ENCODE peak calls at places on chromosomes 5 and 9, in six cellular contexts. One of them, this sample, is unnamed.

GRCh38 chr9:91992636-91993035 is 42.6 kb upstream of the ROR2 start:
- DNase-seq in chondrocyte: no peak
- DNase-seq in esophagus squamous epithelium: no peak
- DNase-seq in CD4-positive, alpha-beta T cell: no peak
- DNase-seq in astrocyte of the spinal cord: peak
- DNase-seq in A549: peak
- DNase-seq in this sample: no peak

GRCh38 chr5:36442796-36443195 is 141.1 kb upstream of the RANBP3L start:
- DNase-seq in chondrocyte: no peak
- DNase-seq in A549: no peak
- DNase-seq in astrocyte of the spinal cord: peak
- DNase-seq in CD4-positive, alpha-beta T cell: no peak
- DNase-seq in esophagus squamous epithelium: no peak
- DNase-seq in this sample: no peak

GRCh38 chr9:113267911-113268563 is 7.3 kb downstream of the CDC26 start:
- DNase-seq in CD4-positive, alpha-beta T cell: no peak
- DNase-seq in astrocyte of the spinal cord: no peak
- DNase-seq in esophagus squamous epithelium: no peak
- DNase-seq in chondrocyte: no peak
- DNase-seq in A549: no peak
- DNase-seq in this sample: no peak

GRCh38 chr5:78387468-78388153 is 27.2 kb downstream of the SCAMP1 start:
- DNase-seq in CD4-positive, alpha-beta T cell: no peak
- DNase-seq in astrocyte of the spinal cord: no peak
- DNase-seq in chondrocyte: no peak
- DNase-seq in esophagus squamous epithelium: no peak
- DNase-seq in A549: no peak
- DNase-seq in this sample: no peak

GRCh38 chr5:41863871-41864486 is 6.2 kb downstream of the OXCT1 start:
- DNase-seq in A549: no peak
- DNase-seq in chondrocyte: no peak
- DNase-seq in astrocyte of the spinal cord: peak
- DNase-seq in CD4-positive, alpha-beta T cell: no peak
- DNase-seq in esophagus squamous epithelium: no peak
- DNase-seq in this sample: no peak

GRCh38 chr9:114156658-114157421 is 1.5 kb downstream of the COL27A1 start:
- DNase-seq in chondrocyte: no peak
- DNase-seq in astrocyte of the spinal cord: peak
- DNase-seq in esophagus squamous epithelium: no peak
- DNase-seq in CD4-positive, alpha-beta T cell: no peak
- DNase-seq in A549: peak
- DNase-seq in this sample: peak

GRCh38 chr5:171365351-171365750 is 22.3 kb upstream of the NPM1 start:
- DNase-seq in A549: peak
- DNase-seq in astrocyte of the spinal cord: peak
- DNase-seq in esophagus squamous epithelium: no peak
- DNase-seq in CD4-positive, alpha-beta T cell: no peak
- DNase-seq in chondrocyte: peak
- DNase-seq in this sample: no peak

GRCh38 chr5:132190161-132190817 is 37.4 kb downstream of the P4HA2 start:
- DNase-seq in A549: peak
- DNase-seq in CD4-positive, alpha-beta T cell: no peak
- DNase-seq in esophagus squamous epithelium: no peak
- DNase-seq in astrocyte of the spinal cord: peak
- DNase-seq in chondrocyte: no peak
- DNase-seq in this sample: no peak

GRCh38 chr5:20536339-20536738 is 548.3 kb upstream of the CDH18 start:
- DNase-seq in CD4-positive, alpha-beta T cell: no peak
- DNase-seq in esophagus squamous epithelium: no peak
- DNase-seq in chondrocyte: no peak
- DNase-seq in A549: no peak
- DNase-seq in astrocyte of the spinal cord: no peak
- DNase-seq in this sample: no peak

GRCh38 chr5:8478308-8478707 is 609.4 kb downstream of the MTRR start:
- DNase-seq in esophagus squamous epithelium: no peak
- DNase-seq in CD4-positive, alpha-beta T cell: no peak
- DNase-seq in chondrocyte: no peak
- DNase-seq in astrocyte of the spinal cord: no peak
- DNase-seq in A549: no peak
- DNase-seq in this sample: no peak

GRCh38 chr5:130912088-130912487 is 253.0 kb downstream of the HINT1 start:
- DNase-seq in chondrocyte: no peak
- DNase-seq in A549: peak
- DNase-seq in esophagus squamous epithelium: no peak
- DNase-seq in CD4-positive, alpha-beta T cell: no peak
- DNase-seq in astrocyte of the spinal cord: no peak
- DNase-seq in this sample: no peak

GRCh38 chr9:120348951-120349429 is 231.0 kb downstream of the CDK5RAP2 start:
- DNase-seq in astrocyte of the spinal cord: peak
- DNase-seq in esophagus squamous epithelium: no peak
- DNase-seq in CD4-positive, alpha-beta T cell: no peak
- DNase-seq in A549: peak
- DNase-seq in chondrocyte: no peak
- DNase-seq in this sample: peak

GRCh38 chr9:132169672-132170392 is 8.0 kb downstream of the NTNG2 start:
- DNase-seq in CD4-positive, alpha-beta T cell: peak
- DNase-seq in astrocyte of the spinal cord: no peak
- DNase-seq in esophagus squamous epithelium: no peak
- DNase-seq in A549: peak
- DNase-seq in chondrocyte: no peak
- DNase-seq in this sample: peak

GRCh38 chr5:76947064-76947463 is 5.8 kb upstream of the CRHBP start:
- DNase-seq in astrocyte of the spinal cord: no peak
- DNase-seq in CD4-positive, alpha-beta T cell: no peak
- DNase-seq in chondrocyte: no peak
- DNase-seq in A549: no peak
- DNase-seq in esophagus squamous epithelium: no peak
- DNase-seq in this sample: no peak

GRCh38 chr5:95549030-95549429 is 5.7 kb downstream of the SKIC3 start:
- DNase-seq in chondrocyte: no peak
- DNase-seq in A549: no peak
- DNase-seq in esophagus squamous epithelium: no peak
- DNase-seq in astrocyte of the spinal cord: no peak
- DNase-seq in CD4-positive, alpha-beta T cell: no peak
- DNase-seq in this sample: no peak

GRCh38 chr5:95555553-95555952 is 652 bp downstream of the ARSK start:
- DNase-seq in A549: no peak
- DNase-seq in CD4-positive, alpha-beta T cell: no peak
- DNase-seq in astrocyte of the spinal cord: no peak
- DNase-seq in esophagus squamous epithelium: no peak
- DNase-seq in chondrocyte: no peak
- DNase-seq in this sample: no peak

GRCh38 chr5:95554331-95554646 is 488 bp downstream of the SKIC3 start:
- DNase-seq in A549: no peak
- DNase-seq in chondrocyte: no peak
- DNase-seq in CD4-positive, alpha-beta T cell: no peak
- DNase-seq in esophagus squamous epithelium: no peak
- DNase-seq in astrocyte of the spinal cord: no peak
- DNase-seq in this sample: no peak

DNA sequence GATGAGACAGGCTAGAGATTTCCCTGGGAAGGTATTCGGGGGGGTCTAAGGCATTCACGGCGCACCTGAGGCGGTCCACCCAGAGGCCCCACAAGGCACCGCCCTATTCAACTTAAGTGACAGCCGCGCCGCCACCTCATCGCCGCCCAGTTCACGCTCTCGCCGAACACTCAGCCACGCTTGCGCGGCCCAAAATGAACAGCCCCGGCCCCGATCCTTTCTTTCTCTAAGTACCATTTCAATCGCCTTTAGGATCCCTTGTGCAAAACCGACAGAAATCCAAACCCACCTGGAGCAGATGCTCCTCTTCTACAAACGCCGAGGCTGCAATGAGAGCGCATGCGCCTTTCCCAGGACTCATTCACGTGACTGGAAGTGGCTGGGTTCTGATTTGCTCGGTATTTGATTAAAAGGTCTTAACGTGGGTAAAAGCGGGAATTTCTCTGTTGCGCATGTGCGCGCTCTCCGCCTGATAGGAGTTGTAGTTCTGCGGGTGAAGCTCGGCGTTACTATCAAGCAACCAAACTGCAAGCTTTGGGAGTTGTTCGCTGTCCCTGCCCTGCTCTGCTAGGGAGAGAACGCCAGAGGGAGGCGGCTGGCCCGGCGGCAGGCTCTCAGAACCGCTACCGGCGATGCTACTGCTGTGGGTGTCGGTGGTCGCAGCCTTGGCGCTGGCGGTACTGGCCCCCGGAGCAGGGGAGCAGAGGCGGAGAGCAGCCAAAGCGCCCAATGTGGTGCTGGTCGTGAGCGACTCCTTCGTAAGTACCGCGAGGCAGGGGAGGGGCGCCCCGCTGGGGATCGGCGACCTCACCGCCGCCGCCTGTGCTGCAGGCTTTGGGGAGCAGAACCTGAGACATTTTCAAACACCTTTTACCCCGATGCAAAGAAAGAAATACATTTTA is at the start of the genes ARSK and SKIC3:
- DNase-seq in astrocyte of the spinal cord: peak
- DNase-seq in A549: peak
- DNase-seq in chondrocyte: peak
- DNase-seq in CD4-positive, alpha-beta T cell: peak
- DNase-seq in esophagus squamous epithelium: peak
- DNase-seq in this sample: peak
- TF ChIP-seq CTCF in astrocyte of the spinal cord: peak
- TF ChIP-seq CTCF in A549: no peak
- TF ChIP-seq CTCF in chondrocyte: peak
- TF ChIP-seq CTCF in CD4-positive, alpha-beta T cell: peak
- TF ChIP-seq CTCF in esophagus squamous epithelium: peak
- TF ChIP-seq CTCF in this sample: peak

DNA sequence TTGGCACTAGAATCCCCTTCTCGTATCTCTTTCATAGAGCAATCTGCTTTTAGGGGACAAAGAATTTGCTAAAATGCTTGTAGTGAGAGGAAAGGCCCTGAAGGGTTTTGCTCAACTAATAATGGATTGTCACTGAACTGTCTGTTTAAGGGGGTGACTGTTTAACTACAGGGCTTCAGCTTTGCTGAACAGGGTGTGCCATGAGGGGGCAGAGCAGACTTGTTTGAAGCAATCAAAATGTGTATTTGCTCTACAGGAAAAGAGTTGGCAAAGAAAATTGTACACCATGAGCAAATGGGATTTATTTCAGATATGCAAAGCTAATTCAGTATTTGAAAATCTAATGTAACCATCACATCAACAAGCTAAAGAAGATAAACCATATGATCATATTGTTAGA is 154.3 kb downstream of the GABRG2 start:
- DNase-seq in chondrocyte: no peak
- DNase-seq in astrocyte of the spinal cord: no peak
- DNase-seq in A549: no peak
- DNase-seq in CD4-positive, alpha-beta T cell: no peak
- DNase-seq in esophagus squamous epithelium: no peak
- DNase-seq in this sample: no peak
- TF ChIP-seq CTCF in chondrocyte: no peak
- TF ChIP-seq CTCF in astrocyte of the spinal cord: no peak
- TF ChIP-seq CTCF in A549: no peak
- TF ChIP-seq CTCF in CD4-positive, alpha-beta T cell: no peak
- TF ChIP-seq CTCF in esophagus squamous epithelium: no peak
- TF ChIP-seq CTCF in this sample: no peak

DNA sequence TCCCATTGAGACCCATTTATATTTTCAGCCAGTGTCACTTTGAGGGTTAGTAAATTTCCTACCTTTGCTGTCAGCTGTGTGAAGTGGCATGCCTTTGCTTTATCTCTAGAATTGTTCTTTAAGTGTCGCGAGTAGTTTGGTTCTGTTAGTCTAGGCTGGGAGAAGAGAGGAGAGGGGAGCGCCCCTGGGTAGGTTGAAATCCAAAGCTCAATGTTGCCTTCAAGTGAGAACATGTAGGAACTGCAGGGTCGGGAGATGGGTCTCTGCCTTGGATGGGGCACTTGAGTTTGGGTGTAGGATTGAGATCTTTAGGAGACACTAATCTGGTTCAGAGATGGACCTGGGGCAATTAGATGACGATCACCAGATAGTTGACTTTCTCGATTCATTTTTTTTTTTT is 46.3 kb downstream of the STC2 start:
- DNase-seq in CD4-positive, alpha-beta T cell: no peak
- DNase-seq in astrocyte of the spinal cord: no peak
- DNase-seq in A549: peak
- DNase-seq in chondrocyte: no peak
- DNase-seq in esophagus squamous epithelium: no peak
- DNase-seq in this sample: no peak
- TF ChIP-seq CTCF in CD4-positive, alpha-beta T cell: no peak
- TF ChIP-seq CTCF in astrocyte of the spinal cord: peak
- TF ChIP-seq CTCF in A549: peak
- TF ChIP-seq CTCF in chondrocyte: peak
- TF ChIP-seq CTCF in esophagus squamous epithelium: no peak
- TF ChIP-seq CTCF in this sample: peak

GRCh38 chr9:4984571-4985375 is at the start of gene JAK2:
- DNase-seq in chondrocyte: peak
- DNase-seq in esophagus squamous epithelium: peak
- DNase-seq in A549: peak
- DNase-seq in astrocyte of the spinal cord: peak
- DNase-seq in CD4-positive, alpha-beta T cell: peak
- DNase-seq in this sample: peak

GRCh38 chr9:4986783-4987182 is 1.7 kb downstream of the JAK2 start:
- DNase-seq in CD4-positive, alpha-beta T cell: no peak
- DNase-seq in A549: no peak
- DNase-seq in astrocyte of the spinal cord: no peak
- DNase-seq in esophagus squamous epithelium: no peak
- DNase-seq in chondrocyte: no peak
- DNase-seq in this sample: no peak

GRCh38 chr9:4986291-4986690 is 1.2 kb downstream of the JAK2 start:
- DNase-seq in CD4-positive, alpha-beta T cell: no peak
- DNase-seq in A549: no peak
- DNase-seq in astrocyte of the spinal cord: peak
- DNase-seq in chondrocyte: no peak
- DNase-seq in esophagus squamous epithelium: no peak
- DNase-seq in this sample: no peak

GRCh38 chr9:4984171-4984570 is 901 bp upstream of the JAK2 start:
- DNase-seq in chondrocyte: no peak
- DNase-seq in CD4-positive, alpha-beta T cell: no peak
- DNase-seq in A549: peak
- DNase-seq in astrocyte of the spinal cord: no peak
- DNase-seq in esophagus squamous epithelium: no peak
- DNase-seq in this sample: no peak

DNA sequence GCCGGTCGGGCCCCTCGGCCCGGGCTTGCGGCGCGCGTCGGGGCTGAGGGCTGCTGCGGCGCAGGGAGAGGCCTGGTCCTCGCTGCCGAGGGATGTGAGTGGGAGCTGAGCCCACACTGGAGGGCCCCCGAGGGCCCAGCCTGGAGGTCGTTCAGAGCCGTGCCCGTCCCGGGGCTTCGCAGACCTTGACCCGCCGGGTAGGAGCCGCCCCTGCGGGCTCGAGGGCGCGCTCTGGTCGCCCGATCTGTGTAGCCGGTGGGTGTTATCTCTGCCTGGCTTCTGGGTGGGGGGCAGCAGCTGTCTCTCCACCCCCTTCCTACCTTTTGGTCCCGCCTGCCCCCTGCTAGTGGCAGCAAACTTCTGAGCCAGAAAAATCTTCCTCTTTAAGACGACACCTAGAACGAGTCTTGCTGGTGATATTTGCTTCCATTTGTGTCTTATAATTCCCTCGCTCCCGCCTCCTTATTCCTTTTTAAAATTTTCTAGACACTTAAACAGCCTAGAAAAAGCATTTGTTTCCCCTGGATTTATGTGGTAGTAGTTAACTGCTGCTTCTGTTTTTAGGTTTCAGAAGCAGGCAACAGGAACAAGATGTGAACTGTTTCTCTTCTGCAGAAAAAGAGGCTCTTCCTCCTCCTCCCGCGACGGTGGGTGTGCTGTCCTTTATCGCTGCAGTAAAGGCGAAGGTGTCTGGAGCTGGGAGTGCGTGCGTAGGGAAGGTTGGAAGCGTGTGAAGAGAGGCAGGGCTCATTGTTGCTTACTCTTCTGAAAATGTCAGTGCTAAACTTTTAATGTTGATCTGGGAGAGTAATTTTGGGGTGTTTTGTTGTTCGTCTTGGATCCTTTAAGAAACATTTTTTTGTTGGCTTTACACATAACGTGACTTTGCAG is 549 bp downstream of the JAK2 start:
- DNase-seq in astrocyte of the spinal cord: peak
- DNase-seq in A549: peak
- DNase-seq in esophagus squamous epithelium: no peak
- DNase-seq in CD4-positive, alpha-beta T cell: no peak
- DNase-seq in chondrocyte: no peak
- DNase-seq in this sample: no peak
- TF ChIP-seq CTCF in astrocyte of the spinal cord: no peak
- TF ChIP-seq CTCF in A549: peak
- TF ChIP-seq CTCF in esophagus squamous epithelium: no peak
- TF ChIP-seq CTCF in CD4-positive, alpha-beta T cell: no peak
- TF ChIP-seq CTCF in chondrocyte: peak
- TF ChIP-seq CTCF in this sample: no peak

This sample was measured in progenitor cell of endocrine pancreas.